ENCODE peak calls at places on chromosomes 13 and 19, in eight cellular contexts. M is GM13976, G is iPS-NIHi11, B is fibroblast of the conjunctiva, Q is NCI-H1105, U is fibroblast of pulmonary artery, X is iris pigment epithelial cell, Z is T follicular helper cell. V is an unnamed sample.

GRCh38 chr19:32018014-32018413 is 327.4 kb upstream of the ZNF507 start:
- DNase-seq in X (peak), G (no peak), M (no peak), Z (no peak), B (no peak), U (no peak), Q (no peak), V (no peak)

GRCh38 chr13:40251343-40252032 is 415.0 kb downstream of the FOXO1 start:
- DNase-seq in M (no peak), X (peak), Q (no peak), U (peak), Z (no peak), B (peak), G (no peak), V (no peak)

GRCh38 chr13:46143239-46143701 is 38.4 kb upstream of the CPB2 start:
- DNase-seq in U (no peak), X (no peak), Q (no peak), M (no peak), B (no peak), Z (no peak), G (no peak), V (no peak)

GRCh38 chr19:48506138-48506733 is 5.4 kb downstream of the LMTK3 start:
- DNase-seq in Q (no peak), G (no peak), Z (no peak), M (peak), X (peak), B (peak), U (peak), V (peak)

GRCh38 chr13:75908137-75908536 is 272.0 kb downstream of the LMO7 start:
- DNase-seq in M (no peak), G (no peak), U (no peak), Z (no peak), X (peak), B (peak), Q (no peak), V (no peak)

GRCh38 chr19:3284759-3285646 is 60.5 kb downstream of the CELF5 start:
- DNase-seq in X (peak), G (peak), U (peak), Q (peak), B (no peak), Z (peak), M (peak), V (no peak)

GRCh38 chr19:46745521-46746280 is at the start of gene FKRP:
- DNase-seq in X (no peak), Q (no peak), G (peak), Z (no peak), M (peak), U (no peak), B (no peak), V (no peak)

GRCh38 chr19:3096267-3096901 is 2.2 kb downstream of the GNA11 start:
- DNase-seq in B (no peak), M (no peak), Q (no peak), X (no peak), G (no peak), Z (no peak), U (no peak), V (no peak)

GRCh38 chr19:33175886-33176669 is 18.1 kb upstream of the LRP3 start:
- DNase-seq in Z (peak), U (peak), G (peak), Q (no peak), M (no peak), X (peak), B (no peak), V (peak)

GRCh38 chr13:52446265-52446664 is 4.2 kb downstream of the VPS36 start:
- DNase-seq in G (no peak), Q (no peak), M (no peak), U (no peak), Z (no peak), B (no peak), X (peak), V (no peak)

GRCh38 chr19:36169084-36169760 is 17.0 kb upstream of the COX7A1 start:
- DNase-seq in Z (no peak), X (no peak), Q (peak), G (no peak), U (no peak), M (no peak), B (no peak), V (peak)

GRCh38 chr19:8815780-8816179 is 16.3 kb downstream of the ZNF558 start:
- DNase-seq in X (no peak), Z (no peak), G (no peak), Q (no peak), B (no peak), M (no peak), U (no peak), V (no peak)

GRCh38 chr13:99526549-99526948 is 25.3 kb downstream of the TM9SF2 start:
- DNase-seq in G (peak), Z (no peak), U (no peak), X (no peak), B (no peak), M (no peak), Q (no peak), V (no peak)

GRCh38 chr19:5032101-5032967 is 63.4 kb downstream of the KDM4B start:
- DNase-seq in M (no peak), U (peak), G (no peak), B (no peak), Q (no peak), X (no peak), Z (no peak), V (no peak)